ENCODE peak calls at places on chromosome 21, in eight cellular contexts. D, U, Z, I, C, A, T and W are unnamed samples.

GRCh38 chr21:46459356-46460112 is 843 bp downstream of the DIP2A start:
- DNase-seq in A (no peak), U (peak), T (peak), I (no peak), D (no peak), Z (peak), C (no peak), W (peak)

GRCh38 chr21:21813934-21814333 is 815.7 kb downstream of the NCAM2 start:
- DNase-seq in Z (no peak), A (no peak), C (no peak), D (no peak), T (no peak), U (no peak), I (no peak), W (no peak)

GRCh38 chr21:33370292-33370691 is 32.9 kb upstream of the IFNGR2 start:
- DNase-seq in C (no peak), D (no peak), Z (no peak), I (no peak), A (no peak), T (no peak), U (no peak), W (no peak)

GRCh38 chr21:26739189-26739588 is 106.0 kb downstream of the ADAMTS1 start:
- DNase-seq in D (no peak), Z (no peak), I (no peak), T (no peak), U (no peak), A (no peak), C (no peak), W (no peak)

GRCh38 chr21:31337086-31337485 is 7.0 kb downstream of the TIAM1 start:
- DNase-seq in U (no peak), Z (no peak), D (no peak), I (no peak), A (no peak), C (no peak), T (no peak), W (no peak)

GRCh38 chr21:25881524-25882376 is 147.0 kb downstream of the GABPA start:
- DNase-seq in A (peak), D (peak), Z (peak), I (peak), T (peak), U (peak), C (peak), W (peak)

GRCh38 chr21:33736569-33736968 is 94.3 kb downstream of the ITSN1 start:
- DNase-seq in A (no peak), I (no peak), T (no peak), U (no peak), D (no peak), Z (no peak), C (no peak), W (no peak)

GRCh38 chr21:34181418-34181817 is 108.0 kb downstream of the MRPS6 start:
- DNase-seq in D (no peak), C (no peak), I (no peak), T (no peak), A (no peak), Z (no peak), U (no peak), W (peak)

GRCh38 chr21:45811136-45811535 is 167.6 kb downstream of the PCBP3 start:
- DNase-seq in A (no peak), Z (no peak), D (no peak), C (no peak), U (no peak), T (no peak), I (no peak), W (no peak)

GRCh38 chr21:42356680-42357079 is 5.9 kb upstream of the TFF2 start:
- DNase-seq in A (no peak), T (no peak), D (no peak), Z (no peak), U (no peak), I (no peak), C (no peak), W (no peak)

GRCh38 chr21:35231115-35231514 is 182.0 kb upstream of the RUNX1 start:
- DNase-seq in U (no peak), A (no peak), T (no peak), Z (no peak), D (no peak), C (peak), I (peak), W (no peak)